ENCODE peak calls at places on chromosomes 3 and 15, in ten cellular contexts. One of them, this sample, is unnamed.

GRCh38 chr3:178001670-178002101 is 534.5 kb upstream of the KCNMB2 start:
- DNase-seq in osteoblast: no peak
- DNase-seq in astrocyte of the spinal cord: no peak
- DNase-seq in choroid plexus epithelial cell: no peak
- DNase-seq in lower leg skin: peak; percentile 13
- DNase-seq in GM23338: no peak
- DNase-seq in fibroblast of villous mesenchyme: peak; percentile 26
- DNase-seq in HepG2: no peak
- DNase-seq in A549: no peak
- DNase-seq in Panc1: no peak
- DNase-seq in this sample: no peak

GRCh38 chr3:100299031-100299430 is 35.5 kb upstream of the NIT2 start:
- DNase-seq in osteoblast: no peak
- DNase-seq in astrocyte of the spinal cord: no peak
- DNase-seq in choroid plexus epithelial cell: peak; percentile 26
- DNase-seq in lower leg skin: no peak
- DNase-seq in GM23338: no peak
- DNase-seq in fibroblast of villous mesenchyme: no peak
- DNase-seq in HepG2: no peak
- DNase-seq in A549: no peak
- DNase-seq in Panc1: no peak
- DNase-seq in this sample: no peak

GRCh38 chr3:72492240-72492639 is 356.0 kb downstream of the SHQ1 start:
- DNase-seq in osteoblast: peak; percentile 93
- DNase-seq in astrocyte of the spinal cord: peak; percentile 95
- DNase-seq in choroid plexus epithelial cell: peak; percentile 94
- DNase-seq in lower leg skin: peak; percentile 83
- DNase-seq in GM23338: no peak
- DNase-seq in fibroblast of villous mesenchyme: peak; percentile 83
- DNase-seq in HepG2: no peak
- DNase-seq in A549: no peak
- DNase-seq in Panc1: no peak
- DNase-seq in this sample: no peak

GRCh38 chr15:37891754-37892368 is 42.6 kb upstream of the TMCO5A start:
- DNase-seq in osteoblast: peak; percentile 68
- DNase-seq in astrocyte of the spinal cord: peak; percentile 43
- DNase-seq in choroid plexus epithelial cell: peak; percentile 75
- DNase-seq in lower leg skin: no peak
- DNase-seq in GM23338: peak; percentile 83
- DNase-seq in fibroblast of villous mesenchyme: peak; percentile 59
- DNase-seq in HepG2: peak; percentile 23
- DNase-seq in A549: peak; percentile 5
- DNase-seq in Panc1: no peak
- DNase-seq in this sample: peak; percentile 46

GRCh38 chr3:184275961-184276910 is at the start of gene ECE2:
- DNase-seq in osteoblast: peak; percentile 87
- DNase-seq in astrocyte of the spinal cord: no peak
- DNase-seq in choroid plexus epithelial cell: no peak
- DNase-seq in lower leg skin: no peak
- DNase-seq in GM23338: no peak
- DNase-seq in fibroblast of villous mesenchyme: no peak
- DNase-seq in HepG2: no peak
- DNase-seq in A549: no peak
- DNase-seq in Panc1: no peak
- DNase-seq in this sample: no peak

GRCh38 chr15:73866881-73867410 is 6.4 kb upstream of the TBC1D21 start:
- DNase-seq in osteoblast: no peak
- DNase-seq in astrocyte of the spinal cord: no peak
- DNase-seq in choroid plexus epithelial cell: no peak
- DNase-seq in lower leg skin: no peak
- DNase-seq in GM23338: peak; percentile 86
- DNase-seq in fibroblast of villous mesenchyme: no peak
- DNase-seq in HepG2: no peak
- DNase-seq in A549: no peak
- DNase-seq in Panc1: no peak
- DNase-seq in this sample: no peak

GRCh38 chr3:195872800-195873199 is 35.6 kb downstream of the TNK2 start:
- DNase-seq in osteoblast: peak; percentile 71
- DNase-seq in astrocyte of the spinal cord: no peak
- DNase-seq in choroid plexus epithelial cell: no peak
- DNase-seq in lower leg skin: no peak
- DNase-seq in GM23338: no peak
- DNase-seq in fibroblast of villous mesenchyme: no peak
- DNase-seq in HepG2: no peak
- DNase-seq in A549: no peak
- DNase-seq in Panc1: no peak
- DNase-seq in this sample: no peak

GRCh38 chr3:18767756-18768303 is 342.7 kb upstream of the SATB1 start:
- DNase-seq in osteoblast: no peak
- DNase-seq in astrocyte of the spinal cord: no peak
- DNase-seq in choroid plexus epithelial cell: no peak
- DNase-seq in lower leg skin: no peak
- DNase-seq in GM23338: no peak
- DNase-seq in fibroblast of villous mesenchyme: no peak
- DNase-seq in HepG2: no peak
- DNase-seq in A549: no peak
- DNase-seq in Panc1: no peak
- DNase-seq in this sample: no peak

GRCh38 chr3:57163751-57164150 is 1.4 kb downstream of the IL17RD start:
- DNase-seq in osteoblast: no peak
- DNase-seq in astrocyte of the spinal cord: no peak
- DNase-seq in choroid plexus epithelial cell: no peak
- DNase-seq in lower leg skin: no peak
- DNase-seq in GM23338: no peak
- DNase-seq in fibroblast of villous mesenchyme: no peak
- DNase-seq in HepG2: no peak
- DNase-seq in A549: no peak
- DNase-seq in Panc1: no peak
- DNase-seq in this sample: no peak

GRCh38 chr3:149363053-149363452 is 14.4 kb downstream of the TM4SF1 start:
- DNase-seq in osteoblast: no peak
- DNase-seq in astrocyte of the spinal cord: no peak
- DNase-seq in choroid plexus epithelial cell: no peak
- DNase-seq in lower leg skin: no peak
- DNase-seq in GM23338: no peak
- DNase-seq in fibroblast of villous mesenchyme: no peak
- DNase-seq in HepG2: no peak
- DNase-seq in A549: no peak
- DNase-seq in Panc1: no peak
- DNase-seq in this sample: peak; percentile 32

GRCh38 chr3:85330071-85330470 is 371.3 kb downstream of the CADM2 start:
- DNase-seq in osteoblast: no peak
- DNase-seq in astrocyte of the spinal cord: no peak
- DNase-seq in choroid plexus epithelial cell: no peak
- DNase-seq in lower leg skin: no peak
- DNase-seq in GM23338: no peak
- DNase-seq in fibroblast of villous mesenchyme: no peak
- DNase-seq in HepG2: no peak
- DNase-seq in A549: no peak
- DNase-seq in Panc1: no peak
- DNase-seq in this sample: no peak

GRCh38 chr15:85316244-85316934 is 64.0 kb upstream of the AKAP13 start:
- DNase-seq in osteoblast: no peak
- DNase-seq in astrocyte of the spinal cord: peak; percentile 76
- DNase-seq in choroid plexus epithelial cell: peak; percentile 57
- DNase-seq in lower leg skin: no peak
- DNase-seq in GM23338: no peak
- DNase-seq in fibroblast of villous mesenchyme: peak; percentile 91
- DNase-seq in HepG2: peak; percentile 14
- DNase-seq in A549: no peak
- DNase-seq in Panc1: no peak
- DNase-seq in this sample: no peak

GRCh38 chr3:21446937-21447336 is 304.1 kb downstream of the ZNF385D start:
- DNase-seq in osteoblast: no peak
- DNase-seq in astrocyte of the spinal cord: no peak
- DNase-seq in choroid plexus epithelial cell: no peak
- DNase-seq in lower leg skin: no peak
- DNase-seq in GM23338: no peak
- DNase-seq in fibroblast of villous mesenchyme: no peak
- DNase-seq in HepG2: no peak
- DNase-seq in A549: no peak
- DNase-seq in Panc1: no peak
- DNase-seq in this sample: no peak

GRCh38 chr15:58549013-58549779 is 117.4 kb downstream of the LIPC start:
- DNase-seq in osteoblast: no peak
- DNase-seq in astrocyte of the spinal cord: no peak
- DNase-seq in choroid plexus epithelial cell: no peak
- DNase-seq in lower leg skin: no peak
- DNase-seq in GM23338: no peak
- DNase-seq in fibroblast of villous mesenchyme: peak; percentile 97
- DNase-seq in HepG2: no peak
- DNase-seq in A549: no peak
- DNase-seq in Panc1: no peak
- DNase-seq in this sample: no peak
- H3K4me3 ChIP-seq in osteoblast: no peak overlapping the region
- H3K4me3 ChIP-seq in astrocyte of the spinal cord: no peak overlapping the region
- H3K4me3 ChIP-seq in choroid plexus epithelial cell: no peak overlapping the region
- H3K4me3 ChIP-seq in lower leg skin: no peak overlapping the region
- H3K4me3 ChIP-seq in GM23338: no peak overlapping the region
- H3K4me3 ChIP-seq in fibroblast of villous mesenchyme: no peak overlapping the region
- H3K4me3 ChIP-seq in HepG2: no peak overlapping the region
- H3K4me3 ChIP-seq in A549: no peak overlapping the region
- H3K4me3 ChIP-seq in Panc1: no peak overlapping the region
- H3K4me3 ChIP-seq in this sample: no peak overlapping the region

DNA sequence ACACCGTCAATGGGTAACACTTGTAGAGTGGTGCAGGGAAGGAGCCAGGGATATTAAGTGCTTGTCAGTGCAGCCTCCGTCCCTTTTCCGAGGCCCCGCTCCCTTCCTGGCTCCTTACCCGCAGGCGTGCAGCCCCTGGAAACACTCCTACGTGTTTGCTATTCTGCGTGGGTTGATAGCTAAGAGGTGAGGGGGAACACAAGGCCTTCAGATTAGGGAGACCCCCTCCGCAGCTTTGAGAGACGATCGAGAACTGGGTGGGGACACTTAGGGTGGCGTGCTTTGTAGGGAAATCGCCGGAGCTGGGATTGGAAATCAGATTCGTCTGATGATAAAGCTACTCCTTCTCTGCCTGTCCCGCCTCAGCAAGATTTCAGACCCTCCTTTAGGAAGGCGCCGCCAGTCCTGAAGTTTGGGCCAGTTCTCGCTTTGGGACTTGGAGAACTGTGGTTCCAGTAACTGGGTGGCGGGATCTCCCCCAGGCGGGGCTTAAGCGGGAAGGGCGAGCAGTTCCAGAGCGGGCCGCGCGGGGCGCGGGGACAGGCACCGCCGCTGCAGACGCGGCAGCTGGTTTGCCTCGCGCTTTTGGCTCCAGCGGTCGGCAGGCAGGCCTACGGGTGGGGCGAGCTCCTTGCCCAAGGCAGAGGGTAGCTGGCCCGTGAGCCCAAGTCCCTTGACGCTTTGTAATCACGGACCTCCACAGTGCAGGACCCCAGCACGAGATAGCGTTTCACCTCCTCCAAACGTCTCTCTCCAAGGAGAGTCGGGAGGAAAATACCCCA is 8.0 kb upstream of the FAM107A start:
- DNase-seq in osteoblast: peak; percentile 99
- DNase-seq in astrocyte of the spinal cord: peak; percentile 64
- DNase-seq in choroid plexus epithelial cell: peak; percentile 58
- DNase-seq in lower leg skin: peak; percentile 77
- DNase-seq in GM23338: peak; percentile 94
- DNase-seq in fibroblast of villous mesenchyme: peak; percentile 56
- DNase-seq in HepG2: peak; percentile 43
- DNase-seq in A549: peak; percentile 91
- DNase-seq in Panc1: no peak
- DNase-seq in this sample: peak; percentile 67
- TF ChIP-seq CTCF in osteoblast: peak; percentile 54
- TF ChIP-seq CTCF in astrocyte of the spinal cord: peak; percentile 78
- TF ChIP-seq CTCF in choroid plexus epithelial cell: peak; percentile 67
- TF ChIP-seq CTCF in lower leg skin: peak; percentile 25
- TF ChIP-seq CTCF in GM23338: peak; percentile 48
- TF ChIP-seq CTCF in fibroblast of villous mesenchyme: peak; percentile 75
- TF ChIP-seq CTCF in HepG2: peak; percentile 68
- TF ChIP-seq CTCF in A549: peak; percentile 31
- TF ChIP-seq CTCF in Panc1: peak; percentile 80
- TF ChIP-seq CTCF in this sample: peak; percentile 87

DNA sequence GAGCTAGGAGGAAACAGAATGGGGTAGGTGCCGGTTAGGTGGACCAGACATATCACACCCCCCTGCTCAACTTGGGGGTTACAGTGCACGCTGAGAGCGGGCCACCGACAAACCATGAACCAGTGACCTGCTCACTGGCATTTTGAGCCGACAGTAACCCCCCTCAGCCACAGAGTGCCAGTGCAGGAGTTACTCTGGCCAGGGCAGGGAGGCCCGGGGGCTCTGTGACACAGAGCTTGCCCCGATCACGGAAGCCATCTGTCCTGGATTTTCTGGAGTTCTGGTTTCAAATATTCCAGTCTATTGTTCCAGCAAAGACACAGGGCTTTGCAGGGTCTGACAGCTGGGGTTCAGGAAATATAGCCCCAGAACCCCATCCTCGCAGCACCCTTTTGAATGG is 225.2 kb downstream of the VPS13C start:
- DNase-seq in osteoblast: no peak
- DNase-seq in astrocyte of the spinal cord: no peak
- DNase-seq in choroid plexus epithelial cell: no peak
- DNase-seq in lower leg skin: no peak
- DNase-seq in GM23338: no peak
- DNase-seq in fibroblast of villous mesenchyme: no peak
- DNase-seq in HepG2: no peak
- DNase-seq in A549: no peak
- DNase-seq in Panc1: no peak
- DNase-seq in this sample: no peak
- H3K4me3 ChIP-seq in osteoblast: no peak overlapping the region
- H3K4me3 ChIP-seq in astrocyte of the spinal cord: no peak overlapping the region
- H3K4me3 ChIP-seq in choroid plexus epithelial cell: no peak overlapping the region
- H3K4me3 ChIP-seq in lower leg skin: no peak overlapping the region
- H3K4me3 ChIP-seq in GM23338: no peak overlapping the region
- H3K4me3 ChIP-seq in fibroblast of villous mesenchyme: no peak overlapping the region
- H3K4me3 ChIP-seq in HepG2: peak overlapping the region; percentile 29
- H3K4me3 ChIP-seq in A549: peak overlapping the region; percentile 1
- H3K4me3 ChIP-seq in Panc1: no peak overlapping the region
- H3K4me3 ChIP-seq in this sample: no peak overlapping the region

GRCh38 chr15:98177950-98178848 is 217.7 kb downstream of the ARRDC4 start:
- DNase-seq in osteoblast: no peak
- DNase-seq in astrocyte of the spinal cord: peak; percentile 38
- DNase-seq in choroid plexus epithelial cell: peak; percentile 91
- DNase-seq in lower leg skin: peak; percentile 29
- DNase-seq in GM23338: peak; percentile 80
- DNase-seq in fibroblast of villous mesenchyme: peak; percentile 69
- DNase-seq in HepG2: peak; percentile 56
- DNase-seq in A549: peak; percentile 48
- DNase-seq in Panc1: peak; percentile 39
- DNase-seq in this sample: peak; percentile 53

GRCh38 chr15:98169551-98169950 is 209.0 kb downstream of the ARRDC4 start:
- DNase-seq in osteoblast: no peak
- DNase-seq in astrocyte of the spinal cord: no peak
- DNase-seq in choroid plexus epithelial cell: no peak
- DNase-seq in lower leg skin: no peak
- DNase-seq in GM23338: no peak
- DNase-seq in fibroblast of villous mesenchyme: no peak
- DNase-seq in HepG2: no peak
- DNase-seq in A549: no peak
- DNase-seq in Panc1: no peak
- DNase-seq in this sample: no peak

DNA sequence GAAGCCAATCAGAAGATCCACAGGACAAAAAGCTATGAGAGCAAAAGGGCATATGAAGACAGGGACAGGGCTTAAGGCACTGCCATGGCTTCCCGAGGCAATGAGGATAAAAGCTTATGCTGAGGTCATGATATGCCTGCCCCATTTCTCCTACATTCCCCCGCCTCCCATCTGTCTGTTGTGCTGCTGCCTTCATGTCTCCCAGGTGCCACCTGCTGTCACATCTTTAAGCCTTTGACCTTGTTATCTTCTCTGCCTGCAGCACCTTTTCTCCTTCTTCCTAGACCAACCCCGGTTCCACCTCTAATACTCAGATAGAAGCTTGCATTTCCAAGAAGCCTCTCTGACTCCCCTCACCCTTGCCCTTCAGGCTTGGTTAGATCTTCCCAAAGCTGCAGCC is 213.8 kb downstream of the ARRDC4 start:
- DNase-seq in osteoblast: no peak
- DNase-seq in astrocyte of the spinal cord: no peak
- DNase-seq in choroid plexus epithelial cell: no peak
- DNase-seq in lower leg skin: no peak
- DNase-seq in GM23338: peak; percentile 33
- DNase-seq in fibroblast of villous mesenchyme: no peak
- DNase-seq in HepG2: no peak
- DNase-seq in A549: no peak
- DNase-seq in Panc1: no peak
- DNase-seq in this sample: no peak
- TF ChIP-seq CTCF in osteoblast: no peak
- TF ChIP-seq CTCF in astrocyte of the spinal cord: no peak
- TF ChIP-seq CTCF in choroid plexus epithelial cell: no peak
- TF ChIP-seq CTCF in lower leg skin: no peak
- TF ChIP-seq CTCF in GM23338: peak; percentile 71
- TF ChIP-seq CTCF in fibroblast of villous mesenchyme: no peak
- TF ChIP-seq CTCF in HepG2: peak; percentile 35
- TF ChIP-seq CTCF in A549: no peak
- TF ChIP-seq CTCF in Panc1: no peak
- TF ChIP-seq CTCF in this sample: no peak